ENCODE peak calls at places on chromosome 12, in eight cellular contexts. J, G, P, S, B, E, X and N are unnamed samples.

GRCh38 chr12:70576341-70577282 is 60.6 kb downstream of the PTPRB start:
- DNase-seq in G (no peak), B (no peak), X (no peak), J (no peak), S (peak), P (peak), E (no peak), N (no peak)

GRCh38 chr12:75660107-75660530 is 148.7 kb upstream of the KRR1 start:
- DNase-seq in G (no peak), S (no peak), B (peak), E (no peak), X (no peak), P (peak), J (no peak), N (no peak)

GRCh38 chr12:6372403-6373003 is 2.9 kb downstream of the SCNN1A start:
- DNase-seq in P (peak), S (peak), G (no peak), E (no peak), J (no peak), B (no peak), X (no peak), N (no peak)

GRCh38 chr12:1594045-1594294 is 411 bp downstream of the FBXL14 start:
- DNase-seq in J (no peak), P (no peak), E (no peak), X (no peak), G (peak), B (peak), S (peak), N (peak)

GRCh38 chr12:116717466-116718457 is 20.1 kb downstream of the SPRING1 start:
- DNase-seq in E (no peak), S (no peak), B (no peak), P (no peak), J (no peak), X (peak), G (no peak), N (no peak)

GRCh38 chr12:95481072-95481471 is 7.1 kb downstream of the METAP2 start:
- DNase-seq in G (no peak), J (no peak), X (no peak), S (no peak), P (no peak), B (no peak), E (no peak), N (no peak)

GRCh38 chr12:13368431-13368830 is 171.9 kb downstream of the EMP1 start:
- DNase-seq in B (no peak), S (no peak), J (no peak), E (no peak), P (no peak), X (no peak), G (no peak), N (no peak)

GRCh38 chr12:91729543-91729942 is 416.1 kb downstream of the BTG1 start:
- DNase-seq in G (no peak), S (no peak), E (no peak), P (no peak), B (no peak), J (no peak), X (no peak), N (no peak)

GRCh38 chr12:93176166-93176565 is 201.6 kb upstream of the NUDT4 start:
- DNase-seq in S (no peak), B (no peak), J (no peak), P (no peak), E (no peak), X (no peak), G (no peak), N (no peak)

GRCh38 chr12:65494537-65494936 is 216.1 kb downstream of the MSRB3 start:
- DNase-seq in B (no peak), X (no peak), P (peak), J (no peak), S (no peak), E (no peak), G (no peak), N (no peak)

GRCh38 chr12:121697093-121697698 is 15.4 kb upstream of the TMEM120B start:
- DNase-seq in J (no peak), X (no peak), S (peak), P (peak), G (no peak), B (no peak), E (no peak), N (no peak)

GRCh38 chr12:27340971-27341370 is 8.3 kb downstream of the BMAL2 start:
- DNase-seq in X (no peak), P (no peak), J (no peak), G (no peak), B (no peak), S (no peak), E (no peak), N (no peak)

GRCh38 chr12:85821759-85822158 is 14.4 kb downstream of the RASSF9 start:
- DNase-seq in X (no peak), G (no peak), E (no peak), S (no peak), B (no peak), J (no peak), P (no peak), N (no peak)

GRCh38 chr12:1912580-1913376 is 5.7 kb downstream of the CACNA2D4 start:
- DNase-seq in E (no peak), J (no peak), S (peak), X (no peak), G (no peak), B (no peak), P (peak), N (no peak)

GRCh38 chr12:71415336-71416231 is 24.0 kb upstream of the LGR5 start:
- DNase-seq in B (no peak), S (peak), P (peak), E (no peak), G (no peak), J (no peak), X (no peak), N (no peak)

GRCh38 chr12:78210894-78211302 is 380.2 kb downstream of the NAV3 start:
- DNase-seq in G (no peak), B (no peak), X (no peak), P (peak), S (no peak), E (no peak), J (no peak), N (no peak)

GRCh38 chr12:124871297-124871696 is 7.6 kb upstream of the SCARB1 start:
- DNase-seq in J (no peak), S (no peak), X (no peak), P (no peak), B (no peak), E (no peak), G (no peak), N (no peak)

GRCh38 chr12:95004610-95005009 is 1.1 kb upstream of the NDUFA12 start:
- DNase-seq in X (no peak), S (no peak), J (no peak), E (no peak), P (no peak), B (no peak), G (no peak), N (no peak)

GRCh38 chr12:28622416-28622815 is 432.2 kb downstream of the CCDC91 start:
- DNase-seq in J (no peak), E (no peak), S (no peak), P (peak), B (no peak), G (no peak), X (no peak), N (no peak)

GRCh38 chr12:13504074-13504473 is 307.5 kb downstream of the EMP1 start:
- DNase-seq in B (no peak), G (no peak), J (no peak), S (no peak), E (no peak), P (no peak), X (no peak), N (no peak)

GRCh38 chr12:111628505-111629260 is 29.6 kb upstream of the ATXN2 start:
- DNase-seq in J (no peak), S (no peak), E (no peak), B (no peak), X (no peak), P (no peak), G (no peak), N (no peak)

GRCh38 chr12:31206038-31206670 is 119.8 kb downstream of the SINHCAF start:
- DNase-seq in S (peak), E (no peak), B (no peak), P (no peak), J (no peak), X (no peak), G (no peak), N (no peak)

GRCh38 chr12:64010069-64010686 is 165.7 kb downstream of the SRGAP1 start:
- DNase-seq in S (no peak), J (no peak), E (no peak), P (peak), X (no peak), G (no peak), B (no peak), N (no peak)

GRCh38 chr12:82413994-82414393 is 55.7 kb downstream of the METTL25 start:
- DNase-seq in X (no peak), J (no peak), G (no peak), S (no peak), P (no peak), B (no peak), E (no peak), N (no peak)

GRCh38 chr12:54658306-54659264 is 10.4 kb upstream of the DCD start:
- DNase-seq in E (peak), J (peak), G (no peak), X (no peak), P (peak), B (peak), S (peak), N (peak)

GRCh38 chr12:124567035-124567672 is at the start of gene NCOR2:
- DNase-seq in X (no peak), E (peak), P (no peak), S (peak), J (peak), G (no peak), B (peak), N (peak)